ENCODE peak calls at places on chromosome 19, in four cellular contexts. X, Y, P and T are unnamed samples.

GRCh38 chr19:6362351-6362801 is 1.0 kb downstream of the CLPP start:
- DNase-seq in P (no peak), Y (no peak), X (no peak), T (no peak)

GRCh38 chr19:21581646-21582045 is 76.2 kb downstream of the ZNF429 start:
- DNase-seq in P (no peak), X (no peak), Y (no peak), T (no peak)

GRCh38 chr19:55619264-55619663 is 5.1 kb downstream of the ZNF784 start:
- DNase-seq in P (no peak), X (no peak), Y (no peak), T (no peak)

GRCh38 chr19:49468746-49469447 is 5.1 kb upstream of the FLT3LG start:
- DNase-seq in Y (peak), X (peak), P (no peak), T (no peak)

GRCh38 chr19:10552596-10553053 is 8.9 kb downstream of the ATG4D start:
- DNase-seq in Y (no peak), X (no peak), P (no peak), T (no peak)

GRCh38 chr19:14544977-14545715 is 15.8 kb downstream of the TECR start:
- DNase-seq in Y (no peak), X (no peak), P (no peak), T (no peak)

GRCh38 chr19:53612762-53613526 is 18.9 kb upstream of the DPRX start:
- DNase-seq in Y (no peak), P (no peak), X (no peak), T (no peak)

GRCh38 chr19:10399878-10400277 is 3.5 kb downstream of the CDC37 start:
- DNase-seq in P (no peak), X (no peak), Y (no peak), T (no peak)

GRCh38 chr19:9406798-9407352 is 28.5 kb downstream of the ZNF266 start:
- DNase-seq in P (no peak), X (no peak), Y (no peak), T (peak)

GRCh38 chr19:51144482-51145045 is 2.5 kb downstream of the SIGLEC7 start:
- DNase-seq in Y (no peak), X (peak), P (no peak), T (no peak)

GRCh38 chr19:5436101-5436947 is 18.9 kb upstream of the ZNRF4 start:
- DNase-seq in X (no peak), Y (no peak), P (no peak), T (peak)

GRCh38 chr19:8576273-8576993 is 809 bp downstream of the MYO1F start:
- DNase-seq in P (no peak), X (no peak), Y (no peak), T (no peak)

GRCh38 chr19:55638864-55639359 is 1.9 kb upstream of the ZNF580 start:
- DNase-seq in Y (no peak), P (no peak), X (peak), T (no peak)

GRCh38 chr19:42152876-42153275 is 20.6 kb upstream of the POU2F2 start:
- DNase-seq in P (no peak), Y (no peak), X (no peak), T (no peak)

GRCh38 chr19:4932711-4933110 is 23.4 kb downstream of the UHRF1 start:
- DNase-seq in X (no peak), Y (no peak), P (no peak), T (no peak)

GRCh38 chr19:4390017-4390861 is 10.1 kb downstream of the SH3GL1 start:
- DNase-seq in X (no peak), Y (no peak), P (peak), T (no peak)

GRCh38 chr19:43997631-43998290 is 5.0 kb upstream of the ZNF230 start:
- DNase-seq in P (no peak), Y (no peak), X (no peak), T (no peak)

GRCh38 chr19:27974082-27974513 is 1238.9 kb downstream of the UQCRFS1 start:
- DNase-seq in P (no peak), X (no peak), Y (no peak), T (no peak)

GRCh38 chr19:49056101-49056901 is 1.2 kb downstream of the CGB7 start:
- DNase-seq in P (peak), Y (no peak), X (peak), T (peak)

GRCh38 chr19:42096255-42096837 is 20.4 kb downstream of the ZNF574 start:
- DNase-seq in P (no peak), X (no peak), Y (no peak), T (no peak)

GRCh38 chr19:43895727-43896126 is 39.4 kb downstream of the ZNF45 start:
- DNase-seq in X (no peak), P (no peak), Y (no peak), T (no peak)

GRCh38 chr19:55490478-55491436 is 2.5 kb downstream of the SSC5D start:
- DNase-seq in X (no peak), P (no peak), Y (no peak), T (no peak)

GRCh38 chr19:18895038-18895827 is 725 bp downstream of the CERS1 start:
- DNase-seq in X (no peak), Y (no peak), P (peak), T (peak)

GRCh38 chr19:35249848-35250711 is 1.3 kb downstream of the LSR start:
- DNase-seq in X (peak), P (no peak), Y (no peak), T (no peak)

GRCh38 chr19:42121666-42122069 is 10.6 kb downstream of the POU2F2 start:
- DNase-seq in P (peak), Y (no peak), X (peak), T (no peak)

GRCh38 chr19:6632002-6632621 is 37.8 kb downstream of the TNFSF14 start:
- DNase-seq in P (peak), Y (peak), X (peak), T (no peak)

GRCh38 chr19:32264568-32264967 is 80.8 kb upstream of the ZNF507 start:
- DNase-seq in Y (no peak), X (no peak), P (no peak), T (no peak)

GRCh38 chr19:9673912-9674668 is 810 bp downstream of the ZNF562 start:
- DNase-seq in P (peak), X (peak), Y (no peak), T (no peak)

GRCh38 chr19:49411681-49412321 is 11.4 kb downstream of the PTH2 start:
- DNase-seq in P (no peak), X (no peak), Y (no peak), T (no peak)

GRCh38 chr19:23547156-23547555 is 139.9 kb downstream of the ZNF675 start:
- DNase-seq in Y (no peak), X (peak), P (no peak), T (no peak)

GRCh38 chr19:14369399-14370168 is 11.7 kb upstream of the ADGRE5 start:
- DNase-seq in X (no peak), P (no peak), Y (no peak), T (no peak)

GRCh38 chr19:18995804-18996241 is 37.5 kb downstream of the SUGP2 start:
- DNase-seq in Y (no peak), P (peak), X (no peak), T (peak)

GRCh38 chr19:51246153-51246552 is 4.7 kb upstream of the SIGLECL1 start:
- DNase-seq in P (no peak), Y (no peak), X (no peak), T (no peak)

GRCh38 chr19:52516191-52516590 is 11.3 kb upstream of the ZNF808 start:
- DNase-seq in P (no peak), X (no peak), Y (no peak), T (no peak)
- TF ChIP-seq CTCF in P (no peak), X (no peak), Y (no peak), T (no peak)

GRCh38 chr19:40601061-40601973 is at the start of gene LTBP4:
- DNase-seq in Y (no peak), P (no peak), X (peak), T (no peak)
- TF ChIP-seq CTCF in Y (peak), P (peak), X (no peak), T (peak)

GRCh38 chr19:1618157-1619093 is 13.2 kb upstream of the UQCR11 start:
- DNase-seq in Y (no peak), P (no peak), X (no peak), T (no peak)
- TF ChIP-seq CTCF in Y (peak), P (peak), X (no peak), T (peak)

GRCh38 chr19:16338470-16339360 is 14.1 kb downstream of the KLF2 start:
- DNase-seq in P (peak), X (no peak), Y (peak), T (no peak)
- TF ChIP-seq CTCF in P (peak), X (no peak), Y (peak), T (no peak)

GRCh38 chr19:12606796-12607195 is 3.8 kb downstream of the ZNF490 start:
- DNase-seq in P (no peak), Y (no peak), X (no peak), T (no peak)

GRCh38 chr19:12611361-12611699 is 610 bp downstream of the ZNF791 start:
- DNase-seq in X (peak), Y (peak), P (peak), T (peak)

GRCh38 chr19:12610540-12611360 is at the start of the genes ZNF490 and ZNF791:
- DNase-seq in Y (peak), X (peak), P (peak), T (peak)
- TF ChIP-seq CTCF in Y (no peak), X (no peak), P (peak), T (peak)

GRCh38 chr19:47614559-47614958 is 5.6 kb downstream of the BICRA start:
- DNase-seq in Y (no peak), P (no peak), X (no peak), T (no peak)
- TF ChIP-seq CTCF in Y (no peak), P (no peak), X (no peak), T (no peak)

DNA sequence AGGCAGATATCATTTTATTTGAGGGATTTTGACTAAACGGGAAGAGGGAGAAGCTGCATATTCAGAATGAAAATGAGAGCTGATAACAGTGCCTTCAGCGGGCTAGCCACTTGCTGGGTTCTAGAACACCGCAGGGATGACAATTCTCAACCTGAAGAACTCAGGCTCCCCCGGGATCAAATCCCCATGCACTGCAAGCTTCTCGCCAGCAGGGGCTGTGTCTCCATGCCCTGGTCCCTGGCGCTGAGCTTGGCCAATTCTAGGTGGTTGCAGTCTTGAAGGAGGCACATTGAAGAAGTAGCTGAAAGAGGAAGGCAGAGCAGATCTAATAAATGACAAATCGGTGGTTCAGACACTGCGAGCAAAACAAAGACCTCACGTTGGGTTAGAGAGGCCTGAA is 128.7 kb downstream of the UQCRFS1 start:
- DNase-seq in P (no peak), X (peak), Y (no peak), T (no peak)
- TF ChIP-seq CTCF in P (no peak), X (no peak), Y (no peak), T (no peak)